ENCODE peak calls at places on chromosomes 6 and 20, in four cellular contexts. Y is upper lobe of right lung, G is adrenal gland, Q is RWPE1. C is an unnamed sample.

GRCh38 chr6:152457949-152458624 is 179.1 kb downstream of the SYNE1 start:
- DNase-seq in Y (no peak), G (no peak), Q (no peak), C (no peak)

GRCh38 chr20:51156041-51156795 is 133.3 kb upstream of the KCNG1 start:
- DNase-seq in Y (no peak), G (peak), Q (no peak), C (peak)

GRCh38 chr20:17640875-17641378 is 41.1 kb downstream of the RRBP1 start:
- DNase-seq in Y (no peak), G (no peak), Q (no peak), C (no peak)

GRCh38 chr6:35919085-35919826 is 1.6 kb downstream of the SRPK1 start:
- DNase-seq in Y (no peak), G (no peak), Q (peak), C (peak)

GRCh38 chr20:57326667-57327455 is 2.7 kb upstream of the SPO11 start:
- DNase-seq in Y (no peak), G (no peak), Q (peak), C (no peak)

GRCh38 chr6:131840936-131841583 is 33.2 kb downstream of the ENPP1 start:
- DNase-seq in Y (no peak), G (no peak), Q (no peak), C (no peak)

GRCh38 chr6:35064508-35065440 is 76.4 kb downstream of the TCP11 start:
- DNase-seq in Y (no peak), G (no peak), Q (no peak), C (no peak)

GRCh38 chr6:149779644-149779963 is 30.1 kb downstream of the PCMT1 start:
- DNase-seq in Y (no peak), G (no peak), Q (no peak), C (no peak)

GRCh38 chr6:162181741-162182401 is 545.7 kb downstream of the PRKN start:
- DNase-seq in Y (no peak), G (no peak), Q (peak), C (no peak)

GRCh38 chr6:170207586-170207985 is 83.3 kb downstream of the DLL1 start:
- DNase-seq in Y (no peak), G (peak), Q (no peak), C (peak)

GRCh38 chr6:169266746-169267629 is 13.3 kb upstream of the THBS2 start:
- DNase-seq in Y (no peak), G (no peak), Q (no peak), C (no peak)

GRCh38 chr6:2764610-2765165 is 505 bp upstream of the WRNIP1 start:
- DNase-seq in Y (peak), G (peak), Q (peak), C (no peak)

GRCh38 chr6:165042912-165043311 is 266.5 kb downstream of the C6orf118 start:
- DNase-seq in Y (no peak), G (no peak), Q (no peak), C (no peak)
- TF ChIP-seq CTCF in Y (no peak), G (no peak), Q (no peak), C (no peak)

DNA sequence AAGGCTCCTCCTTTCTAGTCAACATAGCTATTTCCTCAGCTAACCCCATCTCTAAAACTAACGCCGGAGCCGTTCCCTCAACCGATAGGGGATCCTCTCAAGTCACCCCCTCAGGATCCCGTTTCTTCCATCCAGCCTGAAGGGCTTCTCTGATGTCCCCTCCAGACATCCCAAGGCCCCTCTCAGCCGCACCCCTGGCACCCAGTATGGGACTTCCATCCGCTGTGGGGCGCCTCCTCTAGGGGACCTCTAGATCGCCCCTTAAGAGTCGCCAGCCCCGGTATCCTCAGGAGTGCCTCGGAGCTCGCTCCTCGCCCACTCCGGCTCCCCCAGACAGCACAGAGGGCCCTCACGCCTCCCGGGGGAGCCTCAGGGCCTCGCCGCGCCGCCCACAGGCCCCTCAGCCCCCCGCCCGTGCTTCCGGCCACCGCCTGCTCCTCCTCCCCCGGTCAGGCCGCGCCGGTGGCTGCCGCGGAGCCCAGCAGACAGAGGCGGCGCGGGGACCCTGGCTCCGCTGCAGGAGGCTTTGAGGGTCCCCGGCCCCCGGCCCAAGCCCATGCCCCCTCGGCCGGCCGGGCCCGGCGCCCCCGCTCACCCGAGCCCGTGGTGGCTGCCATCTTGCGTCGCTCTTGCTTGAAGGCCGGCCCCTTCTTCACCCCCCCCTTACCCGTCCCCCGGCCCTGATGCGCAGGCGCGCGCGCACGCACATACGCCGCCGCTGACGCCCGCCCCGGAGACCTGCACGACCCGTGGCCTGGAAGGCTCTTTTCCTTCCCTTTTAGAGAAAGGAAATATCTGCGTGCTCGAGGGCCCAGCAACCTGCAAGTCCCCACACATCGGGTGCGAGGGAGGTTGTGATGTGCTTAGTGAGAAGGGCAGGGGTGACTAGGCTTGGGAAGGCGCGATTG is at the start of gene UBE2V1:
- DNase-seq in Y (peak), G (peak), Q (peak), C (peak)
- TF ChIP-seq CTCF in Y (peak), G (peak), Q (peak), C (peak)

DNA sequence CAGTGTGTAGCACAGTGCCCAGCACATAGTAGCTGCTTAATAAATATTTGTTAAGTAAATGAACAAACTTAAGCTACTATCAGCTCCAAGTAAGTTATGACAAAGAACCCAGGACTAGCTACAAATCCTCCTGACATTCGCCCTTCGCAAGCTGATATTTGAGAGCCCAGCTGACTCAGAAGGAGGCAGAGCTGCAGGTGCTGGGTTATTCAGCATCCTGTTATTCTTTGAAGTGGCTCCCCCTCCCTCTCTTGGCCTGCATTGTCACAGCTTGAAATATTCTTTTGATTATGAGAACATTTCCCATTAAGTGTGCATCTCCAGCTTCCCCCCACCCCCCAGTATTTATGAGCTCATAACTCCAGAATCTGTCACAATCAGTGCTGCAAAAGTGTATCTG is 78.8 kb upstream of the RALY start:
- DNase-seq in Y (no peak), G (no peak), Q (peak), C (no peak)
- TF ChIP-seq CTCF in Y (no peak), G (no peak), Q (no peak), C (no peak)

GRCh38 chr20:40604416-40604815 is 84.6 kb downstream of the MAFB start:
- DNase-seq in Y (no peak), G (no peak), Q (no peak), C (peak)

GRCh38 chr20:40603057-40603651 is 85.9 kb downstream of the MAFB start:
- DNase-seq in Y (no peak), G (no peak), Q (no peak), C (no peak)

GRCh38 chr20:40606237-40606636 is 82.8 kb downstream of the MAFB start:
- DNase-seq in Y (no peak), G (no peak), Q (no peak), C (peak)

GRCh38 chr20:40607927-40608326 is 81.1 kb downstream of the MAFB start:
- DNase-seq in Y (no peak), G (no peak), Q (no peak), C (no peak)

GRCh38 chr20:40606660-40607059 is 82.4 kb downstream of the MAFB start:
- DNase-seq in Y (no peak), G (no peak), Q (no peak), C (peak)
- TF ChIP-seq CTCF in Y (no peak), G (no peak), Q (no peak), C (peak)